ENCODE peak calls at places on chromosomes 6 and 20, in four cellular contexts. K, W, H and D are unnamed samples.

GRCh38 chr20:36575066-36575743 is 1.8 kb downstream of the TGIF2 start:
- DNase-seq in K (peak), W (peak), H (peak), D (no peak)

GRCh38 chr6:37239950-37240713 is 17.4 kb upstream of the TBC1D22B start:
- DNase-seq in K (peak), W (peak), H (peak), D (peak)

GRCh38 chr20:56442381-56443365 is 25.8 kb upstream of the RTF2 start:
- DNase-seq in K (no peak), W (no peak), H (no peak), D (no peak)

GRCh38 chr20:62741701-62742491 is 33.3 kb downstream of the NTSR1 start:
- DNase-seq in K (no peak), W (peak), H (peak), D (no peak)

GRCh38 chr6:82995066-82995465 is 70.6 kb downstream of the UBE3D start:
- DNase-seq in K (no peak), W (no peak), H (no peak), D (no peak)

GRCh38 chr20:32749914-32750637 is 6.8 kb upstream of the COMMD7 start:
- DNase-seq in K (no peak), W (no peak), H (no peak), D (no peak)

GRCh38 chr20:3247638-3248037 is 8.6 kb upstream of the SLC4A11 start:
- DNase-seq in K (no peak), W (no peak), H (no peak), D (no peak)

GRCh38 chr6:138044458-138044857 is 62.8 kb downstream of the PERP start:
- DNase-seq in K (peak), W (no peak), H (no peak), D (no peak)

GRCh38 chr20:2806351-2806701 is 5.9 kb upstream of the CPXM1 start:
- DNase-seq in K (no peak), W (no peak), H (no peak), D (no peak)

GRCh38 chr6:155311583-155311982 is 2.7 kb downstream of the TFB1M start:
- DNase-seq in K (no peak), W (no peak), H (no peak), D (no peak)

GRCh38 chr6:165659945-165660862 is 2.8 kb downstream of the PDE10A start:
- DNase-seq in K (no peak), W (no peak), H (no peak), D (no peak)

GRCh38 chr20:24148372-24148771 is 159.8 kb upstream of the GGTLC1 start:
- DNase-seq in K (peak), W (no peak), H (no peak), D (no peak)

GRCh38 chr6:27332692-27333641 is 20.9 kb upstream of the POM121L2 start:
- DNase-seq in K (peak), W (no peak), H (no peak), D (peak)
- H3K27ac ChIP-seq in K (no peak), W (no peak), H (no peak), D (no peak)

GRCh38 chr20:42027746-42028268 is 409.6 kb upstream of the CHD6 start:
- DNase-seq in K (no peak), W (no peak), H (no peak), D (no peak)
- TF ChIP-seq CTCF in K (no peak), W (no peak), H (no peak), D (no peak)

DNA sequence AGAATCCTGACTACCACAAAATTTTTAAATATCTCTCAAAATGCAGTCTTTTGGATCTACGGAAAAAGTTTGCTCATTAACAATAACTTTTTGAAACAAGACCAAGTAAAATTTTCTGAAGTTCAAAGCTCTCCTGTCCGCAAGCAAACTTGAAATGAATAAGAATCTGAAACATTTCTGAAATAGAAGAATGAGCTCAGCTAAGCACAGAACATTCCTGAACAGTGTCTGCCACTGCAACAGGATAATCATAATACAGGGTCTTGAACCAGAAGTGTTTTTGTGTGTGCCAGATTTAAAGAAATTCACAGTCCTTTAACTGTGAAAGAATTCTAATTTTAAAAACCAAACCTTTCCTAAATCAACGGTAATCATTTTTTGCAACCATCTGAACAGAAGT is 49.1 kb upstream of the TASP1 start:
- DNase-seq in K (peak), W (no peak), H (no peak), D (no peak)
- H3K4me3 ChIP-seq in K (no peak), W (no peak), H (no peak), D (no peak)

DNA sequence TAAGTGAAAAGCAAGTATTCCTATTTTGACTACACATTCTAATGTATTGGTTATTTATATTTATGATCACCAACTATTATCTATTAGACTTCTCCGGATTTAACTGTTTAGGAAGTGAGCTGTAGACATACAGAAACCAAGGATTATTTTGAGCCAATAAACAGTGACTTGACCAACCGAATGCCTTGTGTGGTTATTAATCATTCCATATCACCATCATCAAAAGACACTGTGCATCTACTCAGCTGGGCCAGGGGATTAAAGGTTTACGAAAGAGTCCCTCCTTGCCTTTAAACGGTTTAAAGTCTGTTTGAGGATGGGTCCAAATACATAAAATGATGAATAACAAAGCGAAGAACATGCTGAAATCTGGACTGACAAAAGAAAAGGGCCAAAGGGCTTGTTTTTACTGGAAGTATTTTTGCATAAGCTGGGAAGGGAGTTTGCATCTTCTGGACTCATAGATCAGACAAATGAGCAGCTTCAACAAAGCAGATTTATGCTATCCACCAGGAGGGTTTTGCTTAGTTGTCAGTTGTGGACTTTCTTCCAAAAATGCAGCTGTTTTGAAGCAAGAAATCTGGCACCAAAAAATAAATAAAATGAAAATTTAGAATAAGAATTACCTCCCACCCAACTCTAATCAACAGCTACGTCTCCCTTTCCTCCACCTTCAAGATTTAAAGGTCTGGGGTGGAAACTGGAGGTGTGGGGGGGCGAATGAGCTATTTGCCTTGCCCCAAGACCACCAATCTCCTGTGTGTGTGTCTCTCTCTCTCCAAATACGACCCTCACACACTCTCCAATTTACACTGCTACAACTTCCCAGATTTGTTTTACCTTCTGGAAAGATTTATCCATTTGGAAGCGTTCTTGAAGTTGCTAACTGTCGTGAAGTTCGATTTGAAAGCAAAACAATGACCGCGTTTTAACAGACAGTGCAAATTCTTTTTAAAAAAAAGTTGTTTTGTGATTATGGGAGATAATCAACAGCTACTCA is 33.5 kb upstream of the ID4 start:
- DNase-seq in K (peak), W (no peak), H (no peak), D (no peak)
- H3K27ac ChIP-seq in K (peak), W (peak), H (peak), D (peak)

DNA sequence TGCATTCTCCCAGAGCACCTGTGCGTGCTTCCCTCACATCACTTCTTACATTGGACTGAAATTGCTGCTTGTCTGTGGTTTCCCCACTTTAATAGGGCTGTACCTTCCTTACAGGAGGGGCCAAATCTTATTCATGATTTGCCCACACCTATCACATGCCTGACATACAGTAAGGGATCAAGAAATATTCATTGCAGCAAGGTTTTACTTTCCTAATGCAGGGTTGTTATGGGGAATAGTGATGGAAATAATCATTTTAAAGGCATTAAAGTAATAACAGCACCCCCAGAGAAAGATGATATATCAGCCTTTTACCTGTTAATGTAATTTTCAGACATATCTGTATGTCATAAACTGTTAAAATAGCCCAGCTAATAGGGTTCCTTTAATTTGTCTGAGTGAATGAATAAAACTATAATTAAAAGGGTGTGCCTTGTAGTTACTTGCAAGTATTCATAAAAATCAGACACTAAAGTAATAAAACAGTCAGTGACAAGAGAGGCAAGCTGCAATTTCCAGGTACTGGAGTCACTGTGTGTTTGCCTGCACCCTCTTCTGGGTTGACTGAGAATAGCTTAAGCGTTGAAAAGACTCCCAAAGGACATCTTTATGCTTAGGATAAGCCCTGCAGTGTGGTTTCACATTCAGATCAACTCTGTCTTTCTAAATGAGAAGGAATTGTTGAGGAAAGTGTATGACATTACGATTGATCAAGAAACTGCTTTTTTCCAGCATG is 182.7 kb downstream of the PHACTR1 start:
- DNase-seq in K (no peak), W (no peak), H (no peak), D (no peak)
- TF ChIP-seq CTCF in K (no peak), W (no peak), H (no peak), D (no peak)